ENCODE peak calls at places on chromosomes 1 and 21, in ten cellular contexts. B, H, V, E, O, L, G, Z, R and N are unnamed samples.

GRCh38 chr1:111602974-111603373 is 16.6 kb upstream of the RAP1A start:
- DNase-seq in B (no peak), H (no peak), V (no peak), E (no peak), O (no peak), L (no peak), G (peak), Z (no peak), R (no peak), N (no peak)

GRCh38 chr1:169133801-169134558 is 27.5 kb downstream of the ATP1B1 start:
- DNase-seq in B (no peak), H (no peak), V (no peak), E (no peak), O (no peak), L (peak), G (peak), Z (peak), R (no peak), N (no peak)

GRCh38 chr21:43187715-43188114 is 18.9 kb downstream of the CRYAA start:
- DNase-seq in B (peak), H (peak), V (no peak), E (no peak), O (no peak), L (no peak), G (no peak), Z (no peak), R (no peak), N (no peak)

GRCh38 chr21:40950970-40951369 is 104.0 kb upstream of the DSCAM start:
- DNase-seq in B (no peak), H (no peak), V (no peak), E (no peak), O (no peak), L (no peak), G (no peak), Z (no peak), R (no peak), N (no peak)

GRCh38 chr21:31922881-31923280 is 50.1 kb downstream of the HUNK start:
- DNase-seq in B (no peak), H (no peak), V (no peak), E (no peak), O (no peak), L (no peak), G (no peak), Z (no peak), R (no peak), N (no peak)

GRCh38 chr1:60672435-60672834 is 409.9 kb upstream of the NFIA start:
- DNase-seq in B (no peak), H (no peak), V (no peak), E (no peak), O (no peak), L (no peak), G (no peak), Z (no peak), R (no peak), N (no peak)

GRCh38 chr1:108679586-108680213 is 12.4 kb upstream of the PRPF38B start:
- DNase-seq in B (no peak), H (no peak), V (no peak), E (no peak), O (no peak), L (no peak), G (peak), Z (no peak), R (no peak), N (no peak)

GRCh38 chr1:245383396-245384330 is 228.9 kb downstream of the KIF26B start:
- DNase-seq in B (no peak), H (no peak), V (no peak), E (no peak), O (no peak), L (no peak), G (no peak), Z (no peak), R (no peak), N (no peak)

GRCh38 chr21:37165606-37166005 is 92.6 kb downstream of the TTC3 start:
- DNase-seq in B (no peak), H (no peak), V (no peak), E (no peak), O (no peak), L (no peak), G (no peak), Z (peak), R (no peak), N (no peak)

GRCh38 chr1:20964540-20965484 is 177.7 kb upstream of the HP1BP3 start:
- DNase-seq in B (no peak), H (peak), V (no peak), E (peak), O (peak), L (peak), G (no peak), Z (no peak), R (no peak), N (no peak)

GRCh38 chr1:151443846-151444790 is 15.2 kb downstream of the POGZ start:
- DNase-seq in B (no peak), H (peak), V (no peak), E (peak), O (peak), L (peak), G (peak), Z (peak), R (no peak), N (no peak)

GRCh38 chr1:13702425-13703127 is 2.6 kb downstream of the PRDM2 start:
- DNase-seq in B (peak), H (no peak), V (no peak), E (no peak), O (no peak), L (no peak), G (peak), Z (no peak), R (no peak), N (no peak)

GRCh38 chr1:53381790-53382401 is 54.0 kb upstream of the LRP8 start:
- DNase-seq in B (no peak), H (no peak), V (no peak), E (no peak), O (no peak), L (peak), G (no peak), Z (peak), R (no peak), N (no peak)

GRCh38 chr1:205284420-205285144 is 37.0 kb downstream of the NUAK2 start:
- DNase-seq in B (peak), H (peak), V (peak), E (peak), O (no peak), L (peak), G (peak), Z (peak), R (peak), N (peak)

DNA sequence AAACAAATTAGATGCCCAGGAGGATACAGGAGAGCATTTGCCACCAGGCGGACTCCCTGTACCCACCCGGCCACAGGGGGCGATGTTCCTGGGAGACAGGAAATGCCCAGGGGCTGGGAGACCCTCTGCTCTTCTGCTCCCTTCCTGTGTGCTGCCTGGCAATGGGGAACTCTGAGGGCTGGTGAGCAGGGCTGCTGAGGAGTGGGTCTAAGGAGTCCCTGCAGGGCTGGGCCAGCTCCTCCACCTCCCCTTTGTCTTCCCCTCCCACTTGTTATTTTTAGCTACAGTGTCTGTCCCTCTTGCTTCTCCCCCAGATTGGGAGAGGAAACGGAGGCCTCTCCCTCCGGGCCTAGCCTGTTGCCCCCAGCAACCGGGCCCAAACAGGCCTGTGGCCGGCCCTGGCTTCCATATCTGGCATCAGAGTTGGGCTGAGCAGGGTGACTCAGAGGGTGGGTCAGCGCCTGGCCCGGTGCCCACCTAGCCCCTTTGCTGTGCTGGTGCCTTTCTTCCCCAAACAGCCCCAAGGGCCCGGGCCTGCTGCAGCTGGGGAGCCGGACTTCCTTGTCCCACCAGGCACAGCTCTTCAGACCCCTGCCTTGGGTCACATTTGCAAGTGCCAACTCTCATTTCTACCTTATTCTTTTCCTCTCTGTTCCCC is 11.7 kb downstream of the LMNA start:
- DNase-seq in B (peak), H (peak), V (peak), E (peak), O (no peak), L (peak), G (no peak), Z (peak), R (peak), N (peak)
- H3K4me3 ChIP-seq in B (no peak), H (no peak), V (no peak), E (no peak), O (no peak), L (no peak), G (peak), Z (peak), R (peak), N (peak)

DNA sequence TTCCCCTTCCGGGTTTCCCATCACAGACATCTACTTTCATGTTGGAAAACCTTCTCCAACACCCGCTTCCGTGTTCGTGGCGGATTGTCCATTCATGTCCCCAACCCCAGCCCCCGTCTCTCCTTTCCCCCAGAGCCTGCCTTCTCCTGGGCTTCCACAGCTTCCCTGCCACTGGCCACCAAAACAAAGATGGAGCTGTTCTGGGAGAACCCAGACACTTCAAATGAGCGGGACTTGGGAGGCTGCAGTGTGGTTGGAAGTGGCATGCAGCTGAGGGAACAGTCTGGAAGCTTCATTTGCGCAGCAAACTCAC is 2.8 kb downstream of the EFHD2 start:
- DNase-seq in B (no peak), H (no peak), V (no peak), E (no peak), O (no peak), L (no peak), G (no peak), Z (no peak), R (no peak), N (no peak)
- H3K4me3 ChIP-seq in B (peak), H (no peak), V (no peak), E (no peak), O (no peak), L (no peak), G (peak), Z (no peak), R (peak), N (peak)

DNA sequence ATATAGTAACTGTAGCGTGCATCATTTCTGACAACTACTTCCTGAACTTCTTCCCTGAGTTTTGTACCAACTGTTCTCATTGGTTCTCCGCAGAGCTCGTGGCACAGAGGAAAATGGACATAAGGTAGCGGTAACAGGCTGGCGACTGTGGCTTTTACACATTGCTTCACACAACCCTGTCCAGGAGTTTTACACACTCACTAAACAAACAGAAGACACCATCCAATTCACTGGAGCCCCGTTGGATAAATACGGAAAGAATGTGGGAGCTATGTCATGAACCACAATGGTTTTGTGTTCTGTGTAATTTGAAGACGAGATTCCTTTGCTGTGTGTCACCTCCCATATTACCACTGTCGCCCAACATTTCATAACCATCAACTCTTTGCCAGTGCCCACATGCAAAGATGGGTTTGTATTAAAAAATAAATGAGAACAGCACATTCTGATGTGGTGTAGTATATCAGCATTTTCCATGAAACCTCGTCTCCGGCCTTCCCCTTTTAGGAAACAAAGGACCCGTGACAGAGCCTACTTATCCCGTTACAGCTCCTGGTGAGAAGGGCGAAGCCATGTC is 47.3 kb upstream of the ENAH start:
- DNase-seq in B (no peak), H (peak), V (no peak), E (no peak), O (no peak), L (peak), G (no peak), Z (peak), R (no peak), N (no peak)
- H3K4me3 ChIP-seq in B (no peak), H (no peak), V (peak), E (no peak), O (no peak), L (peak), G (no peak), Z (peak), R (no peak), N (no peak)

DNA sequence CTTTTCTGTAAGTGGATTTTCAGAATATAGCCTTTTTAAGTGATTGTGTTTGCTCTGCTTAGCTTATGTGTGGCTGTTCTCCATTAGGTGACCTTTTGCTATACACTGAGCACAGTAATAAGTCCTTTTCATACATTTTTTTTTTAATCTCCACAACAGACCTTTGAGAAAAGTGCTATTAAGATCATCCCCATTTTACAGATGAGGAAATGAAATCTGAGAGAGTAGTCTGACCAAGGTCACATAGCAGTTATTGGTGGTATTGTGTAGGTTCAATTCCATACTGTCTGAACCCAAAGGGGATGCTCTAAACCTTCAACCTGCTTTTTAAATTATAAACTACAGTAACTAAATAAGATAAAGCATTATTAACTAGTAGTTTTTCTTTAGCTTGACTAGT is 1.7 kb downstream of the PRRC2C start:
- DNase-seq in B (no peak), H (no peak), V (no peak), E (no peak), O (no peak), L (no peak), G (no peak), Z (no peak), R (no peak), N (no peak)
- H3K4me3 ChIP-seq in B (peak), H (peak), V (peak), E (peak), O (peak), L (peak), G (peak), Z (peak), R (peak), N (peak)

GRCh38 chr1:185735667-185736105 is 1.5 kb downstream of the HMCN1 start:
- DNase-seq in B (no peak), H (no peak), V (no peak), E (peak), O (no peak), L (no peak), G (no peak), Z (peak), R (no peak), N (no peak)
- H3K4me3 ChIP-seq in B (peak), H (peak), V (peak), E (no peak), O (no peak), L (peak), G (no peak), Z (peak), R (peak), N (peak)

GRCh38 chr1:7704214-7705047 is 66.7 kb upstream of the VAMP3 start:
- DNase-seq in B (peak), H (peak), V (peak), E (peak), O (peak), L (peak), G (peak), Z (peak), R (peak), N (peak)
- H3K4me3 ChIP-seq in B (peak), H (peak), V (peak), E (peak), O (peak), L (peak), G (no peak), Z (no peak), R (peak), N (peak)